ENCODE peak calls at places on chromosomes 6 and 20, in six cellular contexts. T is pancreas, Z is Calu3, L is progenitor cell of endocrine pancreas, O is OCI-LY7, G is stomach. F is an unnamed sample.

GRCh38 chr6:18742406-18742805 is 355.3 kb downstream of the RNF144B start:
- DNase-seq in Z (no peak), L (no peak), T (no peak), G (no peak), O (no peak), F (no peak)

GRCh38 chr6:90429713-90430112 is 133.1 kb upstream of the BACH2 start:
- DNase-seq in Z (no peak), L (no peak), T (no peak), O (peak), G (no peak), F (no peak)

GRCh38 chr20:18739785-18740184 is 73.8 kb upstream of the SCP2D1 start:
- DNase-seq in Z (no peak), L (no peak), G (no peak), O (no peak), T (no peak), F (no peak)

GRCh38 chr20:47816487-47817451 is 31.5 kb upstream of the SULF2 start:
- DNase-seq in O (peak), T (no peak), Z (no peak), G (no peak), L (no peak), F (no peak)

GRCh38 chr6:125195526-125195925 is 42.0 kb downstream of the TPD52L1 start:
- DNase-seq in L (no peak), G (no peak), Z (no peak), O (no peak), T (no peak), F (no peak)

GRCh38 chr6:72461144-72461543 is 160.7 kb upstream of the KCNQ5 start:
- DNase-seq in L (no peak), O (no peak), T (no peak), G (no peak), Z (no peak), F (no peak)

GRCh38 chr6:131177996-131178395 is 42.7 kb downstream of the AKAP7 start:
- DNase-seq in L (no peak), G (no peak), Z (no peak), T (no peak), O (no peak), F (no peak)

GRCh38 chr20:61958773-61959172 is 106.9 kb downstream of the TAF4 start:
- DNase-seq in Z (no peak), O (no peak), G (no peak), T (peak), L (no peak), F (no peak)

GRCh38 chr20:41003143-41003932 is 25.3 kb upstream of the TOP1 start:
- DNase-seq in G (peak), Z (peak), L (no peak), T (peak), O (no peak), F (no peak)

GRCh38 chr6:13419826-13420225 is 67.6 kb downstream of the GFOD1 start:
- DNase-seq in G (no peak), O (no peak), T (no peak), L (no peak), Z (no peak), F (no peak)
- TF ChIP-seq CTCF in G (no peak), O (no peak), T (no peak), L (no peak), Z (no peak), F (no peak)

GRCh38 chr6:151142676-151143075 is 97.1 kb upstream of the AKAP12 start:
- DNase-seq in L (no peak), G (no peak), O (no peak), Z (no peak), T (no peak), F (no peak)
- TF ChIP-seq CTCF in L (no peak), G (no peak), O (no peak), Z (no peak), T (no peak), F (no peak)

GRCh38 chr20:14672066-14672465 is 334.7 kb upstream of the FLRT3 start:
- DNase-seq in Z (no peak), O (no peak), L (no peak), T (no peak), G (no peak), F (no peak)

GRCh38 chr20:14677455-14677854 is 340.0 kb upstream of the FLRT3 start:
- DNase-seq in Z (no peak), O (no peak), G (no peak), T (no peak), L (no peak), F (no peak)

GRCh38 chr20:14667241-14667640 is 329.8 kb upstream of the FLRT3 start:
- DNase-seq in Z (no peak), T (no peak), O (no peak), G (no peak), L (no peak), F (no peak)

GRCh38 chr20:14673164-14673563 is 335.8 kb upstream of the FLRT3 start:
- DNase-seq in T (no peak), Z (no peak), L (no peak), G (no peak), O (no peak), F (no peak)
- TF ChIP-seq CTCF in T (no peak), Z (no peak), L (no peak), G (no peak), O (no peak), F (no peak)

DNA sequence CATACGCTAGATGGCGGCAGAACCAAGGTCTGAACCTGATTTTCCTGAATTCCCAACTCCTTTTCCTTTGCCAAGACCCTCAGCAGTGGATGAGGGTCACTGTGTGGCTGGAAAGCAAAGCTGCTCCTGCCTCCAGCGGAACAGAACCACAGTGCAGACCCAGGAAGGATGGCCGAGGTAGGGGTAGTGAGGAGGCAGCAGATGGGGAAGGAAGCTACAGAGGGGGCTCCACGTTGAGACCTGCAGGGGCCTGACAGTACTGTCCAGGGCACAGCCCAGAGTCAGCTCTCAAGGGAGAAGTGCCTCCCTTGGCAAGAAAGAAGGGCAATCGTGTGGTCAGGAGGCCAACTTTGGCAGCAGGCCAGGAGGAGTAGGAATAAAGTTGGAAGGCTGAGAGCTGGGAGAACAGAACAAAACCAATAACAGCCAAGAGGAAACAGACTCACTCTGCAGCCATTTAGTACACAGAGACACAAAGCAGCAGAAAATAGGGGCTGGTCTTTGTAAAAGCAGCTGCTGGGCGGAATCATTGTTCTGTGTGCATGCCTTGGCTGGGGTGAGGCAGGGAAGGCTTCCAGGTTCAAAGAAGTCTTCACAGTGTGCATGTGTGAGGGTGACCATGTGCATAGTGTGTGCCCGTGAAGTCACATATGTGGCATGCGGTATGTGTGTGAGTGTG is 3.1 kb downstream of the GABRR2 start:
- DNase-seq in T (no peak), Z (peak), O (peak), G (peak), L (peak), F (peak)
- TF ChIP-seq CTCF in T (peak), Z (no peak), O (peak), G (peak), L (peak), F (no peak)

GRCh38 chr6:34791164-34791841 is 580 bp upstream of the BLTP3A start:
- DNase-seq in T (peak), O (peak), L (peak), Z (peak), G (peak), F (peak)
- TF ChIP-seq CTCF in T (no peak), O (peak), L (peak), Z (no peak), G (no peak), F (no peak)

GRCh38 chr20:31879143-31879987 is 8.9 kb downstream of the TTLL9 start:
- DNase-seq in O (peak), L (peak), T (peak), G (peak), Z (peak), F (peak)
- TF ChIP-seq CTCF in O (no peak), L (no peak), T (no peak), G (no peak), Z (no peak), F (no peak)